ENCODE peak calls at places on chromosomes 2 and 18, in four cellular contexts. V is thoracic aorta, I is HTR-8/SVneo, L is astrocyte. S is an unnamed sample.

GRCh38 chr2:219215871-219216536 is 2.8 kb downstream of the ABCB6 start:
- DNase-seq in I (no peak), L (no peak), V (no peak), S (no peak)

GRCh38 chr2:160402997-160403979 is 90.3 kb downstream of the RBMS1 start:
- DNase-seq in L (peak; percentile 79), I (no peak), V (no peak), S (no peak)

GRCh38 chr2:86695053-86695691 is 24.9 kb upstream of the RMND5A start:
- DNase-seq in L (peak; percentile 14), I (no peak), V (no peak), S (no peak)

GRCh38 chr2:109128466-109129355 is at the start of gene SH3RF3:
- DNase-seq in I (peak; percentile 32), V (no peak), L (peak; percentile 59), S (peak; percentile 89)

GRCh38 chr2:129062160-129062912 is 743.7 kb upstream of the HS6ST1 start:
- DNase-seq in I (no peak), L (peak; percentile 19), V (no peak), S (no peak)

GRCh38 chr2:178530625-178531142 is 50.4 kb downstream of the PLEKHA3 start:
- DNase-seq in I (no peak), L (no peak), V (no peak), S (no peak)

GRCh38 chr18:58579561-58580047 is 49.3 kb downstream of the ALPK2 start:
- DNase-seq in L (peak; percentile 95), I (peak; percentile 51), V (no peak), S (no peak)

GRCh38 chr2:119786312-119786711 is 26.6 kb downstream of the PTPN4 start:
- DNase-seq in V (no peak), I (no peak), L (no peak), S (no peak)

GRCh38 chr2:42964444-42965081 is 172.2 kb upstream of the HAAO start:
- DNase-seq in I (peak; percentile 92), L (peak; percentile 98), V (peak; percentile 66), S (peak; percentile 96)

GRCh38 chr18:75129717-75130477 is 79.0 kb downstream of the PTGR3 start:
- DNase-seq in I (no peak), V (no peak), L (no peak), S (no peak)

GRCh38 chr18:34514238-34514637 is 195.9 kb upstream of the DTNA start:
- DNase-seq in V (no peak), I (no peak), L (peak; percentile 24), S (no peak)

GRCh38 chr18:29218101-29218500 is 1041.2 kb upstream of the CDH2 start:
- DNase-seq in I (no peak), V (no peak), L (peak; percentile 63), S (no peak)

GRCh38 chr2:232525796-232526195 is at the start of gene CHRND:
- DNase-seq in I (no peak), L (no peak), V (no peak), S (no peak)

GRCh38 chr2:138516030-138516704 is 14.6 kb downstream of the SPOPL start:
- DNase-seq in L (peak; percentile 77), V (no peak), I (peak; percentile 46), S (no peak)

GRCh38 chr18:76256897-76257500 is 238.0 kb downstream of the ZNF516 start:
- DNase-seq in V (no peak), I (peak; percentile 3), L (peak; percentile 49), S (no peak)

GRCh38 chr18:37450434-37451133 is 115.0 kb downstream of the CELF4 start:
- DNase-seq in L (no peak), I (no peak), V (no peak), S (no peak)

GRCh38 chr2:143705108-143705686 is 576.0 kb downstream of the ARHGAP15 start:
- DNase-seq in L (peak; percentile 77), I (no peak), V (no peak), S (no peak)

S was measured in lower leg skin.